ENCODE peak calls at places on chromosomes 4 and X, in eight cellular contexts. W is HCT116, F is suprapubic skin, V is GM12892, S is sigmoid colon, T is upper lobe of left lung, I is GM12891, O is stomach. D is an unnamed sample.

GRCh38 chr4:76640252-76640925 is 205.4 kb downstream of the SHROOM3 start:
- DNase-seq in W (no peak), F (no peak), V (no peak), S (no peak), T (no peak), I (no peak), O (peak; percentile 75), D (no peak)

GRCh38 chr4:13821522-13821921 is 194.0 kb upstream of the BOD1L1 start:
- DNase-seq in W (no peak), F (no peak), V (no peak), S (no peak), T (no peak), I (no peak), O (no peak), D (no peak)

GRCh38 chr4:131302108-131302507 is 1847.0 kb upstream of the PCDH10 start:
- DNase-seq in W (no peak), F (no peak), V (no peak), S (no peak), T (no peak), I (no peak), O (no peak), D (no peak)

GRCh38 chr4:89056953-89057398 is at the start of gene FAM13A:
- DNase-seq in W (peak; percentile 91), F (peak; percentile 87), V (no peak), S (peak; percentile 95), T (no peak), I (no peak), O (peak; percentile 85), D (peak; percentile 95)

GRCh38 chrX:151981129-151981528 is 6.7 kb upstream of the GABRE start:
- DNase-seq in W (no peak), F (no peak), V (no peak), S (no peak), T (no peak), I (no peak), O (no peak), D (no peak)

GRCh38 chrX:29376584-29376983 is 789.3 kb downstream of the IL1RAPL1 start:
- DNase-seq in W (no peak), F (no peak), V (no peak), S (no peak), T (no peak), I (no peak), O (no peak), D (no peak)

GRCh38 chr4:22987861-22988260 is 295.1 kb downstream of the GBA3 start:
- DNase-seq in W (no peak), F (no peak), V (no peak), S (no peak), T (no peak), I (no peak), O (no peak), D (no peak)

GRCh38 chrX:136780738-136781137 is at the start of gene ARHGEF6:
- DNase-seq in W (no peak), F (no peak), V (no peak), S (no peak), T (no peak), I (no peak), O (no peak), D (no peak)

GRCh38 chrX:41530082-41530481 is 82.9 kb downstream of the NYX start:
- DNase-seq in W (no peak), F (no peak), V (no peak), S (no peak), T (no peak), I (no peak), O (no peak), D (no peak)

GRCh38 chr4:878796-879729 is 53.1 kb downstream of the GAK start:
- DNase-seq in W (no peak), F (no peak), V (no peak), S (no peak), T (no peak), I (no peak), O (no peak), D (no peak)

GRCh38 chr4:48546336-48546735 is 56.3 kb downstream of the ZAR1 start:
- DNase-seq in W (peak; percentile 12), F (no peak), V (no peak), S (no peak), T (no peak), I (no peak), O (no peak), D (no peak)

GRCh38 chrX:1443496-1444075 is 9.1 kb downstream of the ASMTL start:
- DNase-seq in W (no peak), F (peak; percentile 55), V (no peak), S (peak; percentile 46), T (no peak), I (no peak), O (no peak), D (no peak)

GRCh38 chrX:28787206-28787605 is 200.0 kb downstream of the IL1RAPL1 start:
- DNase-seq in W (peak; percentile 65), F (no peak), V (no peak), S (no peak), T (no peak), I (no peak), O (no peak), D (no peak)

GRCh38 chr4:153140294-153140693 is 63.9 kb upstream of the TRIM2 start:
- DNase-seq in W (no peak), F (no peak), V (no peak), S (no peak), T (no peak), I (no peak), O (no peak), D (no peak)

GRCh38 chr4:140790765-140791164 is 34.6 kb upstream of the TBC1D9 start:
- DNase-seq in W (no peak), F (no peak), V (peak; percentile 25), S (no peak), T (no peak), I (peak; percentile 38), O (no peak), D (no peak)

GRCh38 chr4:185286571-185286970 is 77.2 kb downstream of the SNX25 start:
- DNase-seq in W (no peak), F (no peak), V (no peak), S (no peak), T (no peak), I (no peak), O (no peak), D (no peak)

GRCh38 chr4:6277935-6278800 is 8.5 kb downstream of the WFS1 start:
- DNase-seq in W (no peak), F (no peak), V (no peak), S (no peak), T (peak; percentile 64), I (no peak), O (no peak), D (no peak)

GRCh38 chr4:168652818-168653217 is 156.0 kb downstream of the PALLD start:
- DNase-seq in W (no peak), F (no peak), V (no peak), S (no peak), T (no peak), I (no peak), O (no peak), D (no peak)

GRCh38 chr4:168656946-168657473 is 160.2 kb downstream of the PALLD start:
- DNase-seq in W (no peak), F (no peak), V (no peak), S (no peak), T (no peak), I (no peak), O (no peak), D (no peak)

GRCh38 chr4:168655182-168655581 is 158.3 kb downstream of the PALLD start:
- DNase-seq in W (no peak), F (no peak), V (no peak), S (no peak), T (no peak), I (no peak), O (no peak), D (no peak)

GRCh38 chr4:168656055-168656660 is 159.3 kb downstream of the PALLD start:
- DNase-seq in W (no peak), F (no peak), V (no peak), S (no peak), T (no peak), I (no peak), O (no peak), D (no peak)

GRCh38 chr4:168654206-168655174 is 157.6 kb downstream of the PALLD start:
- DNase-seq in W (no peak), F (no peak), V (no peak), S (no peak), T (no peak), I (no peak), O (peak; percentile 57), D (no peak)
- TF ChIP-seq POLR2AphosphoS5 in W (no peak), F (no peak), V (no peak), S (no peak), T (no peak), I (no peak), O (peak; percentile 54), D (no peak)

GRCh38 chrX:65677954-65678469 is 10.6 kb downstream of the MSN start:
- DNase-seq in W (peak; percentile 26), F (no peak), V (no peak), S (peak; percentile 66), T (no peak), I (no peak), O (no peak), D (peak; percentile 5)
- TF ChIP-seq POLR2A in W (no peak), F (no peak), V (no peak), S (no peak), T (no peak), I (no peak), O (no peak), D (no peak)

DNA sequence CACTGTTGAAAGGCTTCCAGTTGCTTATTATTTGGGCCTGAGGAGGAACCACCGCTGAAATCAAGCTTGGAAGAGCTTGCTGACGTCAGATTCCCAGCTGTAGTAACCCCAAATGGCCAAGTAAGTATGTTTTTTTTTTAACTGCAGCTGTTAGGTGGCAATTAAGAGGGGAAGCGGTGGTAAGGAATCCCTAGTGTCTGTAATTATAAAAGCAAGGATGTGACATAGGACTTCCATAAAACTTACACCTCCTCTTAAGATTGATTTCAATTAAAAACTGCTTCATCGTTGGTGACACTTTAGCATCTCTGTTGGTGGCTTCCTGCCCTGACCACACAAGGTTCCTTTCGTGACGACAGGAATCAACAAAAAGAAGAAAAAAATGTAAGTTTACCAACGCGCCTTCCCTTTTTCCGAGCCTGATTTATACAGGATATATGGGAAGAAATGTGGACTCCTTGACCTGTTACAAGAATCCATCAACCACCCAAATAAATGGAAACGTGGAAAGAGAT is 908 bp downstream of the RELL1 start:
- DNase-seq in W (no peak), F (no peak), V (no peak), S (peak; percentile 76), T (no peak), I (no peak), O (no peak), D (no peak)
- TF ChIP-seq POLR2AphosphoS5 in W (no peak), F (no peak), V (no peak), S (no peak), T (no peak), I (no peak), O (no peak), D (no peak)

DNA sequence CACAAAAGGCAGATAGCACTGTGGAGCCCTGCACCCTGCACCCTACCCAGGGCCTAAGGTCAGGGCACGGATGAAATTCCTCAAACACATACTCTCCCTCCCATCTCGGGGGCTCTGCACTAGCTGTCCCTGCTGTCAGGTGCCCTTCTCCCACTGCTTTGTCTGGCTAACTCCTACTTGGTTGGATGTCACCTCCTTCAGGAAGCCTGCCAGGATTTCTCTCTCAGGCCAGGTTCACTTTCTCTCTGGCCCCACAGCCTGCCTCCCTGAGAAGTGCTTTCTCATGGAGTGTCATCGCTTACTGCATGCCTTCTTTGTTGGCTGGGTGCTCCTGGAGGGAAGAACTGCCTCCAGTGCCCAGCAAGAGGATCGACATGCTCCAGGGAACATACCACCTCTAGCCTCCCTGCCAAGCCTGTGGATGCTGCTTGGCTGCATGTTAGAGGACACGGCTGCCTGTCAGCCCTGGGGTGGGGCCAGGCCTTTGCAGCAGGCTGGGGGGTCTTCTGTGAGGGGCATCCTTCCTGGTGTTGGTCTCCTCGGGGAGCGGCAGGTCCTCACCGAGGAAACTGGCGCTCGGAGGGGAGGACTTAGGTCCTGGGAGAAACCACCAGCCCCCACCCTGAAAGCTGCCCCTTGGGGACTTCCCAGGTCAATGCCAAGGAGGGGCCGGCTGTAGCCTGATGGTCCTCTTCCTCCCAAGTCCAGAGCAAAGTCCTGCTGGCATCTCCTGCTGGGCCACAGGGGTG is 15.0 kb downstream of the ABLIM2 start:
- DNase-seq in W (no peak), F (no peak), V (no peak), S (no peak), T (no peak), I (no peak), O (no peak), D (no peak)
- TF ChIP-seq POLR2A in W (no peak), F (no peak), V (no peak), S (no peak), T (no peak), I (no peak), O (no peak), D (no peak)